ENCODE peak calls at places on chromosomes 3 and 15, in seven cellular contexts. S is fibroblast of mammary gland, Y is testis, H is astrocyte of the spinal cord, E is activated B cell treated with CpG ODN at 0.5 μM for 24 hours, P is cardiac muscle cell, L is GM13977. X is an unnamed sample.

GRCh38 chr3:175255698-175256097 is 396.6 kb downstream of the NAALADL2 start:
- DNase-seq in E (no peak), L (no peak), Y (no peak), P (peak), H (peak), S (peak), X (no peak)

GRCh38 chr15:62549345-62549970 is 384.4 kb upstream of the C2CD4B start:
- DNase-seq in S (peak), E (no peak), P (peak), Y (peak), L (no peak), H (peak), X (no peak)

GRCh38 chr3:17187589-17188184 is 302.9 kb downstream of the PLCL2 start:
- DNase-seq in P (no peak), H (no peak), E (no peak), Y (no peak), S (no peak), L (no peak), X (no peak)

GRCh38 chr15:68073576-68074288 is 19.6 kb downstream of the PIAS1 start:
- DNase-seq in E (no peak), P (no peak), H (no peak), Y (no peak), L (no peak), S (no peak), X (no peak)

GRCh38 chr3:59930170-59930569 is 880.3 kb upstream of the CFAP20DC start:
- DNase-seq in E (no peak), L (no peak), Y (no peak), S (no peak), P (no peak), H (no peak), X (no peak)

GRCh38 chr3:53668872-53669271 is 174.5 kb downstream of the CACNA1D start:
- DNase-seq in E (no peak), Y (no peak), P (peak), H (no peak), S (peak), L (peak), X (no peak)

GRCh38 chr15:29920515-29920914 is 98.2 kb upstream of the TJP1 start:
- DNase-seq in Y (no peak), E (no peak), S (peak), L (no peak), H (no peak), P (no peak), X (no peak)

GRCh38 chr3:88002448-88002847 is 56.4 kb downstream of the CGGBP1 start:
- DNase-seq in E (no peak), Y (no peak), S (no peak), L (no peak), H (no peak), P (no peak), X (no peak)

GRCh38 chr3:171345112-171345843 is 114.9 kb downstream of the TNIK start:
- DNase-seq in E (no peak), P (no peak), Y (no peak), L (no peak), H (no peak), S (no peak), X (no peak)

GRCh38 chr3:151008699-151009098 is 36.2 kb upstream of the CLRN1 start:
- DNase-seq in Y (no peak), H (peak), L (no peak), S (peak), P (peak), E (no peak), X (peak)

GRCh38 chr3:21835266-21835665 is 84.3 kb upstream of the ZNF385D start:
- DNase-seq in P (no peak), Y (no peak), H (peak), L (no peak), S (peak), E (no peak), X (no peak)

GRCh38 chr15:89129123-89129815 is 41.0 kb downstream of the ABHD2 start:
- DNase-seq in S (peak), E (peak), P (peak), Y (peak), H (no peak), L (peak), X (no peak)

DNA sequence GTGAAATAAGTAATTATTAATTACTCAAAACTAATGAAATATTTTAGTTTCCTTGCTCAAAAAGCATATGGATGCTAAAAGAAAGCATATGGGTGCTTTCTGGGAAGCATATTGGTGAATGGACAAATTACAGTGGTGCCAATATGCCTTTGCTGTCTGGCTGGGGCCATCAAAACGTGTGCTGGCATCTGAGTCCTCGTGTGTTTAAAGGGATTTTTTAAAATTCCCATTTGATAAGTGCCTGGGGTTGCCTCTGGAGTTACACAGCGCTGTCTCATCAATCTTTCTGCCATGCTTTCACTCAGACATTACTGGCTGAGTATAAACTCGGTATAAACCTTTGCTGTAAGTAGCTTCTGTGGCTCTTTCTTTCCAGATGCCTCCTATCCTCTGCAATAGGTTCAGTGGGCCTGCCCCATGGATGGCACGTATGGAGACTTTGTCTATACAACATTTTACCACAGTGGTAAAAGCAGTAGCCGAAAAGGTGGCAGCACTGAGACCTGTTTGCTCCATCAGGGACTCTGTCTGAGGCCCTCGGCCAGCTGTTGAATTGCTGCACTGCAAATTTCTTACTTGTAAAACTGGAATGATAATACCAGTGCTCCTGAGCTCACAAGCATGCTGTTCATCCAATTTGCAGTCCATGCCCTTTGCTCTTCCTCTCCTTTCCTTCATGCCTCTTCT is 195.5 kb downstream of the LPP start:
- DNase-seq in S (peak), P (peak), Y (no peak), H (no peak), E (no peak), L (no peak), X (no peak)
- TF ChIP-seq CTCF in S (no peak), P (peak), Y (no peak), H (peak), E (no peak), L (no peak), X (peak)

DNA sequence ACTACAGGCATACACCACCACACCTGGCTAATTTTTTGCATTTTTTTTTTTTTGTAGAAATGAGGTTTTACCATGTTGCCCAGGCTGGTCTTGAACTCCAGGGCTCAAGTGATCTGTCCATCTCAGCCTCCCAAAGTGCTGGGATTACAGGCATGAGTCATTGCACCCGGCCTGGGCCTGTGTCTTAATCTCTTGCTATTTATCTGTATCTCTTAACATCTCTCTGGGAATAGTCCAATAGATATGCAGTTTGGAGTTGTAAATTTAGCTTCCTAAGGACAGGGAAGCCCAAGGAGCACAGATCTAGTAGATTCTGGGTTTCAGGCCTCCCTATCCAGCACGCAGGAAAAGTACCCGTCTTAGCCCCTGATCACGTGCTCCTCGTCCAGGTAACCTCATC is 12.5 kb upstream of the CTDSPL start:
- DNase-seq in L (no peak), Y (no peak), H (no peak), S (no peak), P (no peak), E (no peak), X (no peak)
- TF ChIP-seq CTCF in L (no peak), Y (no peak), H (no peak), S (no peak), P (no peak), E (no peak), X (no peak)

GRCh38 chr3:65914032-65914739 is 124.5 kb downstream of the MAGI1 start:
- DNase-seq in Y (no peak), P (peak), H (no peak), E (no peak), L (no peak), S (no peak), X (no peak)
- TF ChIP-seq CTCF in Y (no peak), P (peak), H (peak), E (no peak), L (no peak), S (peak), X (peak)

DNA sequence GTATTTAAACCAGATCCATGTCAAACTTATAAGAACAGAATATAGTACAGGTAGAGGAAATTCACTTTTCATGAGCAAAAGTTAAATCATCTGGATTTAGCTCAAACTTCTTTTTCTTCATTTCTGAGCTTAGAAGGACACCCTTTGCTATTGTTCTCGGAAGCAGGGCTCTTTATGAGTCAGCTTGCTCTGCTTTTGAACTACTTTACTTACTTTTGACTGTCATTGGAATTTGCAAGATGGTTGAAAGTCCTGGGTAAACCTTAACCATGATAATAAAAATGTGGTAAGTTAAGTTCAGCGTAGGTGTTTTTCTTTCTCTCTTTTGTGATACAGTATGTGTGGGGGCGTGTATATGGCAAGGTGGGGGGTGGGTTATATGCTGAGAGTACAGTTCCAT is 312.7 kb upstream of the DPH6 start:
- DNase-seq in L (no peak), P (no peak), H (peak), E (no peak), Y (no peak), S (no peak), X (no peak)
- TF ChIP-seq CTCF in L (no peak), P (no peak), H (no peak), E (no peak), Y (no peak), S (no peak), X (no peak)

GRCh38 chr15:40769310-40770146 is at the start of gene C15orf62:
- DNase-seq in P (peak), H (peak), Y (no peak), L (peak), S (peak), E (peak), X (no peak)
- TF ChIP-seq CTCF in P (no peak), H (no peak), Y (no peak), L (no peak), S (no peak), E (no peak), X (no peak)

GRCh38 chr15:64092075-64092820 is 1.4 kb downstream of the CIAO2A start:
- DNase-seq in Y (no peak), L (no peak), S (no peak), P (no peak), H (no peak), E (no peak), X (no peak)
- TF ChIP-seq CTCF in Y (no peak), L (peak), S (peak), P (no peak), H (no peak), E (no peak), X (no peak)

GRCh38 chr3:176514297-176514696 is 683.0 kb downstream of the TBL1XR1 start:
- DNase-seq in H (peak), P (peak), S (peak), Y (peak), E (no peak), L (peak), X (no peak)
- TF ChIP-seq CTCF in H (peak), P (peak), S (peak), Y (peak), E (no peak), L (peak), X (peak)

GRCh38 chr3:188432826-188433525 is 279.0 kb downstream of the LPP start:
- DNase-seq in L (no peak), S (peak), Y (peak), E (no peak), H (peak), P (peak), X (peak)

GRCh38 chr3:188431553-188431952 is 277.6 kb downstream of the LPP start:
- DNase-seq in E (no peak), H (peak), S (peak), Y (no peak), L (no peak), P (peak), X (no peak)

GRCh38 chr3:188433526-188433855 is 279.5 kb downstream of the LPP start:
- DNase-seq in E (no peak), H (no peak), L (no peak), Y (no peak), S (no peak), P (no peak), X (no peak)

GRCh38 chr3:188434594-188434993 is 280.6 kb downstream of the LPP start:
- DNase-seq in S (no peak), P (no peak), Y (no peak), L (no peak), E (no peak), H (no peak), X (no peak)

GRCh38 chr3:188431040-188431439 is 277.1 kb downstream of the LPP start:
- DNase-seq in H (no peak), E (no peak), L (no peak), S (no peak), P (no peak), Y (no peak), X (no peak)
- TF ChIP-seq CTCF in H (no peak), E (no peak), L (no peak), S (no peak), P (no peak), Y (no peak), X (no peak)

DNA sequence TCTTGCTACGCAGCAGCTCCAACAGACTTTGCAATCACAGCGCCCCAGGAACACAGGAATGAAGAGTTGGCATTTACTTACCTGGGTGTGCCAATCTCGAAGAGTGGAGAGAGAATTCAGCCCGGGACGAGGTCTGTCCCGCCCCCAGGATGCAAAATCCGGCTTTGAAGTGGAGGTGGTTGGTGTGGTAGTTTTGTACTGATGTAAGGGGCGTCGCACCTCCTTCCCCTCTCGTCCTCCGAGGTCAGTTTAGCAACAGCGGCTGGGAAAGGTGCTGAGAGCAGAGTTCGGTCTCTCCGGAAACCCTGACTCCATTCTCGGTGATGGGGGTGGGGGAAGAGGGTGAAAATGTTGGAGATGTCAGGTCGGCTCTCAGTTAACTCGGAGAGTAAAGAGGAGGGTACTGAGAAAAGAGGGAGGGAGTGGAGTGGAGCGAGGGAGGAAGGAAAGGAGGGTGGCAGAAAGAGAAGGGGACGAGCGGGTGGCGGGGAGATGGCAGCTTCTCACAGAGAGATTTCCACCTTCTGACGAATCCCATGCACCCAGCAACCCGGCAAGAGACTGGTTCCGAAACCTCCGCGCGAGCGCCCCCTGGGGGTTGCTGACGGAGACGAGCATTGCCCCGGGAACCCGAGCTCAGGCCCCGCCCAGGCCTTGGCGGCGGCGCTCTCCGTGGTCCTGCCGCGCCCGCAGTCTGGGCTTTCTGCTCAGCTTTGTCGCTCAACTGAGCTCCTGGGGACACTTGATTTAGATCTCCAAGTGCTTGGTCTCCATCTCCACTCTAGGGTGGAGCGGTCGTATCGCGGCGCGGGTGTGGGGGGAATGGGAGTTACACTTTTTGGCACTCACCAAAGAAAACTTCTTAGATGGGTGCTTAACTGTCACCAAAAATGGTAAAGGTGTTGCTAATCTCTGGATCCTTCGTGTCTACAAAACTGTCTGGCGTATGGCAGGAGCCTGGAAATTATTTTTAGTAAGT is at the start of gene CPNE4:
- DNase-seq in H (peak), E (no peak), Y (peak), L (peak), S (peak), P (peak), X (peak)
- TF ChIP-seq CTCF in H (peak), E (no peak), Y (peak), L (peak), S (peak), P (peak), X (peak)

X was measured in astrocyte of the cerebellum.